ENCODE peak calls at places on chromosome 5, in nine cellular contexts. C, F, V, J, L, H, A, M and E are unnamed samples.

GRCh38 chr5:160835818-160836528 is 16.0 kb downstream of the ATP10B start:
- DNase-seq in C (no peak), F (no peak), V (no peak), J (no peak), L (no peak), H (no peak), A (no peak), M (no peak), E (no peak)

GRCh38 chr5:133696782-133697507 is 84.6 kb upstream of the FSTL4 start:
- DNase-seq in C (no peak), F (no peak), V (no peak), J (no peak), L (no peak), H (no peak), A (no peak), M (no peak), E (no peak)

GRCh38 chr5:178296066-178296465 is 63.5 kb upstream of the PHYKPL start:
- DNase-seq in C (no peak), F (no peak), V (no peak), J (no peak), L (no peak), H (no peak), A (no peak), M (no peak), E (no peak)

GRCh38 chr5:59428391-59428790 is 465.1 kb downstream of the PDE4D start:
- DNase-seq in C (no peak), F (no peak), V (no peak), J (no peak), L (no peak), H (no peak), A (no peak), M (no peak), E (no peak)

GRCh38 chr5:175693746-175694145 is 35.9 kb downstream of the HRH2 start:
- DNase-seq in C (no peak), F (no peak), V (no peak), J (no peak), L (no peak), H (no peak), A (no peak), M (no peak), E (no peak)

GRCh38 chr5:99054972-99055371 is 126.2 kb upstream of the CHD1 start:
- DNase-seq in C (no peak), F (no peak), V (no peak), J (no peak), L (no peak), H (no peak), A (no peak), M (no peak), E (no peak)

GRCh38 chr5:155529366-155529765 is 515.8 kb downstream of the KIF4B start:
- DNase-seq in C (no peak), F (no peak), V (no peak), J (no peak), L (no peak), H (no peak), A (no peak), M (no peak), E (no peak)

GRCh38 chr5:622359-622758 is 10.2 kb downstream of the CEP72 start:
- DNase-seq in C (no peak), F (no peak), V (no peak), J (no peak), L (no peak), H (no peak), A (no peak), M (no peak), E (no peak)

GRCh38 chr5:126680215-126680817 is 79.6 kb downstream of the PHAX start:
- DNase-seq in C (no peak), F (peak), V (no peak), J (no peak), L (no peak), H (peak), A (peak), M (no peak), E (peak)

GRCh38 chr5:135881244-135881643 is 14.4 kb downstream of the IL9 start:
- DNase-seq in C (no peak), F (no peak), V (no peak), J (no peak), L (no peak), H (no peak), A (no peak), M (no peak), E (no peak)

GRCh38 chr5:8213701-8214240 is 344.8 kb downstream of the MTRR start:
- DNase-seq in C (no peak), F (peak), V (no peak), J (no peak), L (no peak), H (no peak), A (no peak), M (no peak), E (no peak)

GRCh38 chr5:125043781-125044391 is 297.4 kb upstream of the ZNF608 start:
- DNase-seq in C (peak), F (no peak), V (no peak), J (peak), L (peak), H (peak), A (peak), M (peak), E (peak)

GRCh38 chr5:88419931-88420330 is 151.3 kb upstream of the TMEM161B start:
- DNase-seq in C (no peak), F (no peak), V (no peak), J (no peak), L (no peak), H (no peak), A (no peak), M (no peak), E (no peak)

GRCh38 chr5:41875121-41875520 is 4.9 kb upstream of the OXCT1 start:
- DNase-seq in C (no peak), F (no peak), V (no peak), J (no peak), L (no peak), H (no peak), A (no peak), M (no peak), E (no peak)

GRCh38 chr5:168249923-168250322 is 41.5 kb upstream of the WWC1 start:
- DNase-seq in C (no peak), F (no peak), V (no peak), J (no peak), L (no peak), H (no peak), A (no peak), M (no peak), E (no peak)

GRCh38 chr5:168254013-168254693 is 37.3 kb upstream of the WWC1 start:
- DNase-seq in C (no peak), F (no peak), V (no peak), J (no peak), L (no peak), H (no peak), A (no peak), M (no peak), E (no peak)

GRCh38 chr5:168251308-168251707 is 40.1 kb upstream of the WWC1 start:
- DNase-seq in C (no peak), F (no peak), V (no peak), J (no peak), L (no peak), H (no peak), A (no peak), M (no peak), E (no peak)
- H3K4me3 ChIP-seq in C (no peak), F (no peak), V (no peak), J (no peak), L (no peak), H (no peak), A (no peak), M (no peak), E (no peak)

DNA sequence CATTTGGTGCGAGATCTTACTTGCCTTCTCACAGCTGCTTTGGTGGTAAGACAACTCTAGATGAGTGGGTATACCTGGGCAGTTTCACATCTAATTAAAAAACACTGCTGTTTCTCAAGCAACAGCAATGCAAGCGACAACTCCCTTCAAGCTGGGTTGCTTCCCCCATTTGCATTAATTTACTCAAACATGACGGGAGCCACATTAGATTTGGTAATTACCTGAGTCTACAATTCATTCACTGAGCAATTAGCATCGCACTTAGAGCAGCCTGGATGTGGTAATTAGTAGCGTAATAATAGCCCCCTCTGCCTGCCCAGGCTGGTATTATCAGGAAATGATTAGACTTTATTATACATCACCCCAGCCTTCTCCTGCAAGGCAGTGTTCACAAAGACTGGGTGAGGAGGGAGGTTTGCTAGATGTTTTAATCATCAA is 73.4 kb downstream of the FBXO38 start:
- DNase-seq in C (no peak), F (peak), V (no peak), J (no peak), L (no peak), H (no peak), A (no peak), M (no peak), E (no peak)
- TF ChIP-seq CTCF in C (no peak), F (peak), V (peak), J (no peak), L (peak), H (peak), A (peak), M (peak), E (peak)

DNA sequence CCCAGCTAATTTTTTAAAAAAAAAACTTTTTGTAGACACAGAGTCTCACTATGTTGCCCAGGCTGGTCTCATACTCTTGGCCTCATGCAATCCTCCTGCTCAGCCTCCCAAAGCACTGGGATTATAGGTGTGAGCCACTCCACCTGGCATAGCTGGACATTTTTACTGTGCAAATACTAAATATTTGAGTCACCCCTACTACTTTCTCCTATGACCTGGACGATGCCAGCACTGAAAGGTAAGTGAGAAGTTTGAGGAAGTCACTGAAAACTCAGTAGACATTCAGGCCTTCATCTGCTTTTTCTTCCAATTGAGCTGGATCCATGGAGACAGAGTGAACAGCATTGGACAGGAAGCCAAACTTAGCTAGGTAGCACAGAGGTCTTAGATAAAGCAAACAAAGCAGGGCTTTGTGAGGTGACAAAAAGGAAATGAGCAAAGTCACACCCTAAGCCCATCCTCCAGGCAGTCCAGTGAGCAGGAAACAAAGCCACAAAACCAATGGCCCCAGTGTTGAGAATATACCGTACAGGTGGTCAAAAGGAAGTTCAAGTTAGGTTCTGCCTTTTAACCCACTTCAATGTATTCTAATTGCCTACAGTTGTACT is 192.6 kb upstream of the RASA1 start:
- DNase-seq in C (no peak), F (peak), V (no peak), J (no peak), L (peak), H (no peak), A (no peak), M (no peak), E (no peak)
- H3K4me3 ChIP-seq in C (no peak), F (no peak), V (no peak), J (no peak), L (no peak), H (no peak), A (no peak), M (no peak), E (no peak)

DNA sequence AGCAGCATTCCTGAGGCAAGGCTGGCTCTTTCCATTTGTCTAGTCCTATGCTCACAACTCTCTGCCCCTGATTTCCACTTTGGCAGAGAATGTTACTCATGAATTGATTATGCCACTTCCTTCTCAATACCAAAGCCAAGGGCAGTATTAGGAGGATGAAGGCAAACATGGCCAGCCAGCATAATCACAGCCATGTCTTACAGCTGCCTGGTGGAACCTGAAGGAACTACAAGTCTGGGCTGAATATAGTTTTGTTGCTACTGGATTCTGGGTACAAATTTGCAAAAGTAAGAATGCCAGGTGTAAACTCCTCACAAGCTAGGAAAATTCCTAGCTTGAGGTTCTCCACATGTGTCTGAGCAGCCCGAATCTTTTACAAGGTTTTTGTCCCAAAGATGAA is 4.2 kb downstream of the SIL1 start:
- DNase-seq in C (no peak), F (no peak), V (no peak), J (no peak), L (no peak), H (no peak), A (no peak), M (no peak), E (no peak)
- TF ChIP-seq CTCF in C (no peak), F (peak), V (no peak), J (no peak), L (peak), H (peak), A (peak), M (peak), E (peak)

GRCh38 chr5:95620030-95620869 is at the start of gene GPR150:
- DNase-seq in C (no peak), F (peak), V (no peak), J (peak), L (no peak), H (peak), A (peak), M (no peak), E (no peak)

GRCh38 chr5:95620870-95621838 is 1.3 kb downstream of the GPR150 start:
- DNase-seq in C (no peak), F (peak), V (no peak), J (peak), L (no peak), H (no peak), A (no peak), M (no peak), E (no peak)

GRCh38 chr5:95621839-95622629 is 2.1 kb downstream of the GPR150 start:
- DNase-seq in C (no peak), F (no peak), V (no peak), J (no peak), L (no peak), H (no peak), A (no peak), M (no peak), E (no peak)

GRCh38 chr5:95619096-95619495 is 791 bp upstream of the GPR150 start:
- DNase-seq in C (no peak), F (no peak), V (no peak), J (no peak), L (no peak), H (peak), A (peak), M (no peak), E (peak)

DNA sequence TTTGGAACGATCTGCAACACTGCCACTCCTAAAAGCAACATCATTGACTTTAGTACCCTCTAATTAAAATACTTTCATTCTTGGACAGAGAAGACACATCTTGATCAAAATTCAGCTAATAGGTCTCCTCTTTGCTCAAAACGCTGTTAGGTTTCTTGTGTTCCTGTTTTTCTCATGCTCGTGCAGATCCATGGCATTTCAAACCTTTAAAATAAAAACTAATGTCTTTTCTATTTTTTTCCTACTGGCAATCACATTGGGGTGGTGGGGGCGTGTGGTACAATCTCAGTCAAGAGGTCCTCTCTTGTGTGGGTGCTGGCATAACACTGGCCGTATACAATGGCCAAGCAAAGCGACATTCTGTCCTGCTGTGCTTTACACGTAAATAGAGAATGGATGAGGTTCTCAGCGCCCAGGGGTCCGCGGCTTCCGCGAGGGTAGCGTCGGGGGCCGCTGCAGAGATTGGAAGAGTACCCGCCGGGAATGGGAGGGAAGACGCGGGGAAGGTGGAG is 313 bp upstream of the GPR150 start:
- DNase-seq in C (no peak), F (peak), V (no peak), J (no peak), L (no peak), H (no peak), A (no peak), M (no peak), E (no peak)
- H3K4me3 ChIP-seq in C (peak), F (peak), V (peak), J (peak), L (no peak), H (peak), A (peak), M (peak), E (peak)

GRCh38 chr5:137575211-137575610 is 76.1 kb upstream of the SPOCK1 start:
- DNase-seq in C (no peak), F (no peak), V (no peak), J (no peak), L (no peak), H (no peak), A (no peak), M (no peak), E (no peak)

GRCh38 chr5:137575847-137576246 is 76.7 kb upstream of the SPOCK1 start:
- DNase-seq in C (no peak), F (no peak), V (no peak), J (no peak), L (no peak), H (no peak), A (no peak), M (no peak), E (no peak)

GRCh38 chr5:137573376-137573775 is 74.2 kb upstream of the SPOCK1 start:
- DNase-seq in C (no peak), F (no peak), V (no peak), J (no peak), L (no peak), H (no peak), A (no peak), M (no peak), E (no peak)

GRCh38 chr5:137570070-137570469 is 70.9 kb upstream of the SPOCK1 start:
- DNase-seq in C (no peak), F (no peak), V (no peak), J (no peak), L (no peak), H (no peak), A (no peak), M (no peak), E (no peak)

GRCh38 chr5:137572042-137572695 is 73.0 kb upstream of the SPOCK1 start:
- DNase-seq in C (no peak), F (no peak), V (no peak), J (no peak), L (no peak), H (no peak), A (no peak), M (no peak), E (no peak)
- TF ChIP-seq CTCF in C (no peak), F (no peak), V (no peak), J (no peak), L (no peak), H (no peak), A (no peak), M (no peak), E (no peak)

DNA sequence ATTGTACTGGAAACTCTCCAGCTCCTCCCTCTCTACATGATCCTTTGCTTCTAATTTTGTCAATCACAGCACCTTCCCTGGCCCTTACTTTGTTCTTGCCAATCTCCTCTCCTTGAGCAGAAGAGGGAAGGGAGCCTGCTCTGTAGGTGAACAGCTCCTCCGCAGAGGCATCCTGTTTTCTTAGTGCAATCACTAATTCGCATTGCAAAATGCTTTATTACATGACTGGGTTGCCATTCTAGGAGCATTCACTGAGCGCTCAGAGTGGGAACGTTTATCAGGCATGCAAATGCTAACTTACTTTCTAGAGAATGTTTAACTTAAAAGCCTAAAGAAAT is 416 bp upstream of the SNX18 start:
- DNase-seq in C (peak), F (peak), V (no peak), J (no peak), L (no peak), H (no peak), A (no peak), M (no peak), E (no peak)
- H3K4me3 ChIP-seq in C (peak), F (peak), V (peak), J (peak), L (peak), H (peak), A (peak), M (peak), E (peak)

DNA sequence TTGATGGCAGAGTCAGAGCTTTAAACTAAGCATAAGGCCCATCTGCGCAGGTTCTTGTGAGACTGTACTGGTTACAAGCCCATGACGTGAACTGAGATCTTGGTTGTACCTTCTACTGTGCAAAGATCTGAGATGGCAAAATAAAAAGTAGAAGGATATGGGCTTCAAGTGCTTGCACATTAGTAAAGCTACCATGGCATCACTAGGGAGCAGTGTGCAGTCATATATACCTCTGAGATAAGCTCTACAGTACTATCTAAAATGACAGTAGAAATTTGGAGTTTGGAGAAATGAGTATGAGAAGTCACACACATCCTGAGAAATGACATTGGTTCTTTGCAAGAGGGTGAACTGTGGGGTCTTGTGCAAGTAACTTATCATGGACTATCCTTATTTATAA is 408.2 kb upstream of the PRR16 start:
- DNase-seq in C (peak), F (no peak), V (no peak), J (no peak), L (peak), H (peak), A (peak), M (peak), E (peak)
- TF ChIP-seq CTCF in C (no peak), F (no peak), V (no peak), J (no peak), L (no peak), H (peak), A (peak), M (peak), E (peak)

GRCh38 chr5:97931829-97932228 is 748.8 kb upstream of the RIOK2 start:
- DNase-seq in C (no peak), F (no peak), V (no peak), J (no peak), L (no peak), H (no peak), A (no peak), M (no peak), E (no peak)
- H3K4me3 ChIP-seq in C (no peak), F (no peak), V (no peak), J (no peak), L (no peak), H (no peak), A (no peak), M (no peak), E (no peak)